ENCODE peak calls at places on chromosomes 5 and 9, in six cellular contexts. One of them, this sample, is unnamed.

GRCh38 chr5:95810305-95811125 is 12.0 kb downstream of the GLRX start:
- DNase-seq in heart right ventricle: no peak
- DNase-seq in PC-9: no peak
- DNase-seq in mammary epithelial cell: no peak
- DNase-seq in psoas muscle: no peak
- DNase-seq in astrocyte of the spinal cord: no peak
- DNase-seq in this sample: no peak

GRCh38 chr5:30100148-30100547 is 1093.3 kb upstream of the CDH6 start:
- DNase-seq in astrocyte of the spinal cord: peak; percentile 69
- DNase-seq in heart right ventricle: no peak
- DNase-seq in psoas muscle: no peak
- DNase-seq in mammary epithelial cell: no peak
- DNase-seq in PC-9: no peak
- DNase-seq in this sample: no peak

GRCh38 chr9:130453487-130453886 is 8.7 kb downstream of the ASS1 start:
- DNase-seq in psoas muscle: no peak
- DNase-seq in mammary epithelial cell: peak; percentile 18
- DNase-seq in astrocyte of the spinal cord: peak; percentile 51
- DNase-seq in heart right ventricle: peak; percentile 53
- DNase-seq in PC-9: peak; percentile 80
- DNase-seq in this sample: peak; percentile 36

GRCh38 chr9:11471321-11471720 is 858.5 kb upstream of the PTPRD start:
- DNase-seq in astrocyte of the spinal cord: no peak
- DNase-seq in PC-9: no peak
- DNase-seq in heart right ventricle: no peak
- DNase-seq in mammary epithelial cell: no peak
- DNase-seq in psoas muscle: no peak
- DNase-seq in this sample: no peak

GRCh38 chr9:8268881-8269280 is 469.3 kb upstream of the DMAC1 start:
- DNase-seq in psoas muscle: no peak
- DNase-seq in astrocyte of the spinal cord: peak; percentile 13
- DNase-seq in heart right ventricle: no peak
- DNase-seq in mammary epithelial cell: no peak
- DNase-seq in PC-9: no peak
- DNase-seq in this sample: no peak

GRCh38 chr9:127167560-127168326 is 45.3 kb upstream of the ANGPTL2 start:
- DNase-seq in heart right ventricle: no peak
- DNase-seq in psoas muscle: no peak
- DNase-seq in astrocyte of the spinal cord: no peak
- DNase-seq in PC-9: no peak
- DNase-seq in mammary epithelial cell: no peak
- DNase-seq in this sample: no peak

GRCh38 chr9:89330513-89330912 is 12.2 kb downstream of the SECISBP2 start:
- DNase-seq in psoas muscle: no peak
- DNase-seq in mammary epithelial cell: no peak
- DNase-seq in astrocyte of the spinal cord: no peak
- DNase-seq in heart right ventricle: no peak
- DNase-seq in PC-9: no peak
- DNase-seq in this sample: no peak

GRCh38 chr9:110971234-110971633 is 67.0 kb downstream of the LPAR1 start:
- DNase-seq in heart right ventricle: no peak
- DNase-seq in psoas muscle: no peak
- DNase-seq in mammary epithelial cell: no peak
- DNase-seq in PC-9: no peak
- DNase-seq in astrocyte of the spinal cord: no peak
- DNase-seq in this sample: no peak

GRCh38 chr5:39104221-39104620 is 30.0 kb upstream of the RICTOR start:
- DNase-seq in PC-9: no peak
- DNase-seq in mammary epithelial cell: no peak
- DNase-seq in psoas muscle: no peak
- DNase-seq in astrocyte of the spinal cord: no peak
- DNase-seq in heart right ventricle: no peak
- DNase-seq in this sample: no peak

GRCh38 chr9:72579190-72579589 is 57.8 kb downstream of the TMC1 start:
- DNase-seq in mammary epithelial cell: peak; percentile 90
- DNase-seq in astrocyte of the spinal cord: peak; percentile 60
- DNase-seq in PC-9: peak; percentile 86
- DNase-seq in heart right ventricle: peak; percentile 48
- DNase-seq in psoas muscle: peak; percentile 42
- DNase-seq in this sample: no peak

GRCh38 chr5:174386306-174386705 is 338.1 kb upstream of the MSX2 start:
- DNase-seq in mammary epithelial cell: no peak
- DNase-seq in PC-9: no peak
- DNase-seq in astrocyte of the spinal cord: no peak
- DNase-seq in heart right ventricle: no peak
- DNase-seq in psoas muscle: no peak
- DNase-seq in this sample: no peak

GRCh38 chr9:121698627-121699270 is 47.3 kb downstream of the DAB2IP start:
- DNase-seq in psoas muscle: peak; percentile 33
- DNase-seq in mammary epithelial cell: no peak
- DNase-seq in astrocyte of the spinal cord: no peak
- DNase-seq in heart right ventricle: peak; percentile 36
- DNase-seq in PC-9: peak; percentile 31
- DNase-seq in this sample: no peak

GRCh38 chr5:76947064-76947463 is 5.8 kb upstream of the CRHBP start:
- DNase-seq in PC-9: no peak
- DNase-seq in astrocyte of the spinal cord: no peak
- DNase-seq in psoas muscle: no peak
- DNase-seq in mammary epithelial cell: no peak
- DNase-seq in heart right ventricle: no peak
- DNase-seq in this sample: no peak

GRCh38 chr9:35107337-35108290 is 4.7 kb upstream of the STOML2 start:
- DNase-seq in mammary epithelial cell: no peak
- DNase-seq in PC-9: no peak
- DNase-seq in heart right ventricle: no peak
- DNase-seq in psoas muscle: no peak
- DNase-seq in astrocyte of the spinal cord: no peak
- DNase-seq in this sample: no peak

GRCh38 chr9:132578367-132578932 is 4.0 kb upstream of the BARHL1 start:
- DNase-seq in mammary epithelial cell: no peak
- DNase-seq in heart right ventricle: no peak
- DNase-seq in astrocyte of the spinal cord: no peak
- DNase-seq in PC-9: no peak
- DNase-seq in psoas muscle: no peak
- DNase-seq in this sample: no peak

GRCh38 chr9:1454211-1454979 is 404.2 kb downstream of the DMRT2 start:
- DNase-seq in heart right ventricle: no peak
- DNase-seq in mammary epithelial cell: no peak
- DNase-seq in astrocyte of the spinal cord: no peak
- DNase-seq in PC-9: no peak
- DNase-seq in psoas muscle: no peak
- DNase-seq in this sample: no peak

DNA sequence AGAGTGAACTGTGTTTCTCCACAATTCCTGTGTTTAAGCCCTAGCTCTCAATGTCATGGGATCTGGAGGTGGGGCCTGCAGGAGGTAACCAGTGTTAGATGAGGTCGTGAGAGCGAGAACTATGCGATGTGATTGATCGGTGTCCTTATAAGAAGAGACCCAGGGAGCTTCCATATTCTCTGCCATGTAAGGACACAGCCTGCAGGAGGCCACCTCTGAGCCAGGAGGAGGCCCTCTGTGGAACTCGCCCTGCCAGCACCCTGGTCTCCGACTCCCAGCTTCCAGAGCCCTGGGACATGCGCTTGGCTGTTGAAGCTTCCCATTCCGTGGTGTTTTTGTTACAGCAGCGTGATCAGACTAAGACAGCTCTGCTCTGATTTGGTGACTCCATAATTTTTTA is 255.4 kb downstream of the IRX2 start:
- DNase-seq in psoas muscle: no peak
- DNase-seq in PC-9: no peak
- DNase-seq in astrocyte of the spinal cord: no peak
- DNase-seq in heart right ventricle: no peak
- DNase-seq in mammary epithelial cell: no peak
- DNase-seq in this sample: no peak
- TF ChIP-seq CTCF in psoas muscle: no peak
- TF ChIP-seq CTCF in PC-9: no peak
- TF ChIP-seq CTCF in astrocyte of the spinal cord: no peak
- TF ChIP-seq CTCF in heart right ventricle: no peak
- TF ChIP-seq CTCF in mammary epithelial cell: no peak
- TF ChIP-seq CTCF in this sample: no peak

GRCh38 chr5:121968910-121969607 is 7.3 kb downstream of the SRFBP1 start:
- DNase-seq in psoas muscle: no peak
- DNase-seq in heart right ventricle: no peak
- DNase-seq in astrocyte of the spinal cord: peak; percentile 98
- DNase-seq in PC-9: peak; percentile 48
- DNase-seq in mammary epithelial cell: peak; percentile 98
- DNase-seq in this sample: peak; percentile 99

GRCh38 chr5:121967187-121967586 is 5.4 kb downstream of the SRFBP1 start:
- DNase-seq in psoas muscle: no peak
- DNase-seq in mammary epithelial cell: no peak
- DNase-seq in heart right ventricle: no peak
- DNase-seq in astrocyte of the spinal cord: peak; percentile 69
- DNase-seq in PC-9: no peak
- DNase-seq in this sample: peak; percentile 37

GRCh38 chr5:121975294-121975693 is 13.5 kb downstream of the SRFBP1 start:
- DNase-seq in mammary epithelial cell: no peak
- DNase-seq in psoas muscle: no peak
- DNase-seq in astrocyte of the spinal cord: no peak
- DNase-seq in heart right ventricle: no peak
- DNase-seq in PC-9: no peak
- DNase-seq in this sample: no peak

GRCh38 chr5:121974261-121974660 is 12.5 kb downstream of the SRFBP1 start:
- DNase-seq in astrocyte of the spinal cord: peak; percentile 41
- DNase-seq in PC-9: no peak
- DNase-seq in psoas muscle: no peak
- DNase-seq in mammary epithelial cell: no peak
- DNase-seq in heart right ventricle: no peak
- DNase-seq in this sample: no peak

DNA sequence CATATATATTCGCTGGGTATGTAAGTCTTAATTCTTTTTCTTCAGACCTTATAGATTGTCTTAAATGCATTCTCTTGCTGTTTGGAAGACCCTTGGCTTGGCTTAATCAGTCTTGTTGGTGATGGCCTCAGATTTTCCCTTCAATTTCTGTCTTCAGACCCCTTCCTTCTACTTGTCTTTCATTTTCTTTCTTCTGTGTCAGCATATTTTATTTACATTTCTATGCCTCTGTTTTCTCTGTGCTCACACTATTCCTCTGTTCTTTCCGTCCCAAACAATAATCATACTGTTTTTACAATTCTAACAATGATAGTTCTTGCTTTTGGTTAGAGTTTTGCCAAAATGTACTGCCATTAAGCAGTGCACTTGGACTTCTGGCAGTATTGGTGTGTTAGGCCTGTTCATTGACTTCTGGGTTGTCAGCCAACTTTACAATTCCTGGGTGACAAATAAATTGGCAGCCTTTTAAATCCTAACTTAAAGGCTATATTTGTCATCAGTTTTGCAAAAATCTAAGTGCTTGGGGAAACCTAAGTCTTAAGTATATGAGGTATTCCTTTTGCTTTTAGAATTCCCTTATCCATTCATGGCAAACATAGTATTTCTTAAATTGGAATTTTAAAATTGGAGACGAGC is 8.0 kb downstream of the SRFBP1 start:
- DNase-seq in mammary epithelial cell: no peak
- DNase-seq in astrocyte of the spinal cord: peak; percentile 59
- DNase-seq in psoas muscle: no peak
- DNase-seq in PC-9: no peak
- DNase-seq in heart right ventricle: no peak
- DNase-seq in this sample: no peak
- H3K4me3 ChIP-seq in mammary epithelial cell: no peak overlapping the region
- H3K4me3 ChIP-seq in astrocyte of the spinal cord: no peak overlapping the region
- H3K4me3 ChIP-seq in psoas muscle: peak overlapping the region; percentile 35
- H3K4me3 ChIP-seq in PC-9: no peak overlapping the region
- H3K4me3 ChIP-seq in heart right ventricle: no peak overlapping the region
- H3K4me3 ChIP-seq in this sample: no peak overlapping the region

DNA sequence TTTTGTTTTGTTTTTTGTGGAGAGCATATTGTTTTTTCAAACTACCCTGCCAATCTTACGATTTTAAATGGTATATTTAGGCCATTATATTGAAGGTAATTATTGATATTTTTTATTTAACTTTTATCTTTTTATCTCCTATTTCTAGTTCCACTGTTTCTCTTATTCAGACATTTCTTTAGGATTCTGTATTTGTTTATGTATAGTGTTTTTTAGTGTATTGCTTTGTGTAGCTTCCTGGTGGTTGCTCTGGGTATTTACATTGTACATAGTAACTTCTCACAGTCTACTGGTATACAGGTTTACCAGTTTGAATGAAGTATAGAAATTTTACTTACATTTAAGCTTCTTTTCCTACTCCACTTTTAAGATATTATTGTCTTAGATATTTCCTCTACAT is 63.2 kb downstream of the ERCC6L2 start:
- DNase-seq in psoas muscle: no peak
- DNase-seq in astrocyte of the spinal cord: no peak
- DNase-seq in heart right ventricle: no peak
- DNase-seq in PC-9: no peak
- DNase-seq in mammary epithelial cell: no peak
- DNase-seq in this sample: no peak
- TF ChIP-seq CTCF in psoas muscle: no peak
- TF ChIP-seq CTCF in astrocyte of the spinal cord: peak; percentile 24
- TF ChIP-seq CTCF in heart right ventricle: no peak
- TF ChIP-seq CTCF in PC-9: peak; percentile 57
- TF ChIP-seq CTCF in mammary epithelial cell: no peak
- TF ChIP-seq CTCF in this sample: no peak

DNA sequence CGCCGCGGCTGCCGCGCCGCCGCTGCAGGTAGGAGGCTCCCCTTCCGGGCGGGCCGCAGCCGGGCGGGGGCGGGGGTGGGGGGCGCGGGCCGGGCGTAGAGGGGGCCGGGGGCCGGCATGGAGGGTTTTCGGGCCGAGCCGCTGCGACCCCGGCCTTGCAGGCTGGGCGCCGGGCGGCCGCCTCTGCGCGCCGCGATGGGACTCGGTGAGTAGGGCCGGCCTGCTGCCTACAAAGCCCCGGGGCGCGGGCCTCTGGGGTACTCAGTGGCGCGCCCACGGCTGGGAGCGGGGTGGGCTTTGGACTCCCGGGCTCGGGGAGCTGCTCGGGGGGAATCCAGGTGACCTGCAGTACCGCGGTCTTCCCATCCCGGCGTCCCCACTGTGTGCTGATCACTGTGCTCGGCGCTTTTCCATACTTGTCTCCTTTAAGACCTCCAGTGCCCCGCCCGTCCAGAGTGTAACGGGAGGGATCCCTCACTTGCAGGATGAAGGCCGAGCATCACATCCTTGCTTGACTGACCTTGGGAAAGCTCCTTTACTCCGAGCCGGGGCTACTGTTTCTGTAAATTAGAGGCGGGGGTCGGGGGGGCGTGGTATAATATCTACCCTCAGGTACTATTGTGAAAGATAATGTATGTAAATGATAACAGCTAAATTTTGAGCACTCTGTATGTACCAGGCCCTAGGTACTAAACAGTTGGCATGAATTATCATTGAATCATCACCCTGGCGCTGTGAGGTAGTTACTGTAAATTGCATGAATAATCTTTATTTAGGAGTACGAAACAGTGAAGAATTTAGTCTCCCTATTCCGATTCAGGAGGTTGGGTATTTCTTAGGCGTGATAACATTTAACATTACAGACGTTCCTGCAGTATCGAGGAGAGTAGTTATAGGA is 672 bp downstream of the MSANTD3 start:
- DNase-seq in heart right ventricle: peak; percentile 31
- DNase-seq in mammary epithelial cell: peak; percentile 75
- DNase-seq in PC-9: peak; percentile 52
- DNase-seq in astrocyte of the spinal cord: peak; percentile 77
- DNase-seq in psoas muscle: peak; percentile 54
- DNase-seq in this sample: no peak
- H3K4me3 ChIP-seq in heart right ventricle: peak overlapping the region; percentile 72
- H3K4me3 ChIP-seq in mammary epithelial cell: peak overlapping the region; percentile 62
- H3K4me3 ChIP-seq in PC-9: peak overlapping the region; percentile 86
- H3K4me3 ChIP-seq in astrocyte of the spinal cord: peak overlapping the region; percentile 78
- H3K4me3 ChIP-seq in psoas muscle: peak overlapping the region; percentile 92
- H3K4me3 ChIP-seq in this sample: peak overlapping the region; percentile 81